ENCODE peak calls at places on chromosomes 3 and 15, in nine cellular contexts. T is foreskin fibroblast, B is fibroblast of pulmonary artery, W is GM23338, Q is right atrium auricular region, I is tibial nerve, K is AG04450, H is psoas muscle, A is heart left ventricle. D is an unnamed sample.

GRCh38 chr3:162213196-162213595 is 716.6 kb downstream of the OTOL1 start:
- DNase-seq in T (no peak), B (no peak), W (no peak), Q (no peak), I (no peak), K (no peak), H (no peak), A (no peak), D (no peak)

GRCh38 chr3:142945023-142945422 is 18.5 kb downstream of the PAQR9 start:
- DNase-seq in T (no peak), B (no peak), W (no peak), Q (no peak), I (no peak), K (no peak), H (no peak), A (no peak), D (no peak)

GRCh38 chr3:23368731-23369130 is 165.6 kb downstream of the UBE2E2 start:
- DNase-seq in T (no peak), B (no peak), W (no peak), Q (no peak), I (no peak), K (no peak), H (no peak), A (no peak), D (no peak)

GRCh38 chr3:16496408-16497222 is 16.9 kb downstream of the RFTN1 start:
- DNase-seq in T (no peak), B (peak), W (no peak), Q (no peak), I (no peak), K (no peak), H (no peak), A (no peak), D (no peak)

GRCh38 chr3:143328459-143328858 is 208.9 kb downstream of the CHST2 start:
- DNase-seq in T (no peak), B (no peak), W (peak), Q (no peak), I (no peak), K (no peak), H (no peak), A (no peak), D (no peak)

GRCh38 chr3:115448856-115449255 is 174.5 kb upstream of the GAP43 start:
- DNase-seq in T (no peak), B (peak), W (no peak), Q (no peak), I (no peak), K (no peak), H (no peak), A (no peak), D (peak)

GRCh38 chr3:134357914-134358811 is 16.1 kb downstream of the AMOTL2 start:
- DNase-seq in T (peak), B (peak), W (no peak), Q (no peak), I (peak), K (peak), H (peak), A (no peak), D (peak)

GRCh38 chr15:33089878-33090757 is 104.4 kb downstream of the FMN1 start:
- DNase-seq in T (peak), B (peak), W (no peak), Q (no peak), I (no peak), K (peak), H (no peak), A (no peak), D (no peak)

GRCh38 chr3:32592696-32593353 is 22.2 kb upstream of the DYNC1LI1 start:
- DNase-seq in T (no peak), B (no peak), W (peak), Q (no peak), I (no peak), K (no peak), H (no peak), A (no peak), D (no peak)

GRCh38 chr15:74428442-74428787 is 5.3 kb downstream of the SEMA7A start:
- DNase-seq in T (no peak), B (no peak), W (no peak), Q (no peak), I (no peak), K (no peak), H (no peak), A (no peak), D (no peak)

GRCh38 chr3:128497305-128498126 is 4.5 kb upstream of the GATA2 start:
- DNase-seq in T (no peak), B (peak), W (peak), Q (no peak), I (no peak), K (no peak), H (peak), A (peak), D (no peak)

GRCh38 chr3:153901991-153902390 is 219.2 kb upstream of the ARHGEF26 start:
- DNase-seq in T (peak), B (peak), W (no peak), Q (no peak), I (no peak), K (no peak), H (no peak), A (no peak), D (no peak)

GRCh38 chr15:58966698-58967097 is 20.8 kb upstream of the RNF111 start:
- DNase-seq in T (peak), B (no peak), W (no peak), Q (no peak), I (no peak), K (no peak), H (no peak), A (no peak), D (no peak)

GRCh38 chr15:57387644-57388076 is 11.4 kb downstream of the CGNL1 start:
- DNase-seq in T (no peak), B (no peak), W (peak), Q (peak), I (no peak), K (no peak), H (no peak), A (no peak), D (no peak)

GRCh38 chr15:76566276-76566675 is 229.7 kb downstream of the ISL2 start:
- DNase-seq in T (peak), B (no peak), W (no peak), Q (no peak), I (no peak), K (peak), H (no peak), A (no peak), D (no peak)

GRCh38 chr3:59771760-59772159 is 721.9 kb upstream of the CFAP20DC start:
- DNase-seq in T (peak), B (peak), W (no peak), Q (no peak), I (no peak), K (peak), H (no peak), A (no peak), D (peak)

GRCh38 chr3:71972031-71972430 is 187.1 kb upstream of the PROK2 start:
- DNase-seq in T (peak), B (no peak), W (no peak), Q (no peak), I (no peak), K (no peak), H (no peak), A (no peak), D (no peak)

GRCh38 chr15:84821501-84822021 is 4.4 kb downstream of the ALPK3 start:
- DNase-seq in T (no peak), B (peak), W (no peak), Q (no peak), I (no peak), K (no peak), H (no peak), A (no peak), D (no peak)
- TF ChIP-seq CTCF in T (no peak), B (peak), W (no peak), Q (no peak), I (no peak), K (peak), H (no peak), A (peak), D (no peak)

GRCh38 chr3:39278616-39278935 is 1.3 kb downstream of the CX3CR1 start:
- DNase-seq in T (no peak), B (no peak), W (no peak), Q (no peak), I (no peak), K (no peak), H (no peak), A (no peak), D (peak)
- H3K4me3 ChIP-seq in T (no peak), B (no peak), W (no peak), Q (no peak), I (no peak), K (no peak), H (no peak), A (no peak), D (no peak)

DNA sequence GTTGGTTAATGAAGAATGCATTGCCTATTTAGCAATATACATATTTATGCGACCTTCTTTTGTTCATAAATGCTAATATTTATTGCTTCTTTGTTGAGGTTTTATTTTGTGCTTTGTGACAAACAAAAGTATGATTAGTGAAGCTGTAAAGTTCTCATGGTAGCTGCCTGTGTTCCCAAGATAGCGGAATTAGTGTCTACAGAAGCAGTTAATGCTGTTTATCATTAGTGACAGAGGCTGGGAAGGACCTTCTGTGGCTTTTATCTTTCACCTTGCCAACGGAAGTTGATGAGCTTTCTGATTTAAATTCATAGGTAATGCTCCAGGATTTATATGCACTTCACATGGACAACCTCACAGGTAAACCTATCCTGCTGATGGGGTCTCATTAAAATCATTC is 418.3 kb downstream of the CADM2 start:
- DNase-seq in T (no peak), B (no peak), W (no peak), Q (no peak), I (no peak), K (no peak), H (no peak), A (no peak), D (no peak)
- TF ChIP-seq CTCF in T (no peak), B (no peak), W (no peak), Q (no peak), I (no peak), K (no peak), H (no peak), A (no peak), D (no peak)

DNA sequence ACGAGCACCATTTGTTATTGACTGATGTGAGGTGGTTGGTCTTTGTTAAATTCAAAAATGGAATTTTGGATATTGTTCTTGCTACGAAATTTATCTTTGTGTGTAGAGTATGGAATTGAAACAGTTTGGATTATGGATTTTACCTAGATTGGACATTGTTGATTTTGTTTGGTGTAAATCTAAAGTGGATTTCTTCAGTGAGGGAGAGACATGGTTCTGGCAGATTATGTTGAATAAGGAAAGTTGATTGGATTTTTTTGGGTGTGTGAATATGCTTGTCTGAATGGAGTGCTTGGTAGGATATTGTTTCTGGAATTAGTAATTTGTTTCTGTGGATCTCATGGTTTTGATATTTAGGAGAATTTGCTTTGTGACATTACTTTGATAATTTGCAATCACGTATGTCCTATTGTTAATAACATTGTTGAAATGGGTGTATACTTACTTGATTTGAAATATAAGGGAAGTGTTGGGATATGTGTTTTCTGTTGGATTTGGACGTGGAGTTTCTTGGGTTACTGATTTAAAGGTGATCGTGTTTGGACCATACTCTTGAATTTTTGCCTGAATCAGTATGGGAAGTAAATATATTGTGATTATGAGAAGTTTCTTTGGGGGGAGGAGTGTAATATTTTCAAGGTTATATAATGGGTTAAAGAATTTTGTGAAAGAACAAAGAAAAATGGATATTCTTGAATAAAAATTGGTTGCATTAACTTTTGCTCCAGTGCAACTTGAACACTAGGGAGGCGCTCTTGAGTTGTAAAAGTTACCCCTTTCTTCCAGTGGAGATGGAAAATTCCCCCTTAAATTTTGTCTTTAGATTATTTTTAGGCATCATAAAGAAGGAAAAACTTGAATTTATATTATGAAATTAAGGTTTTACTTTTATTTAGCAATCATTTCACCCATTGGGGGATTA is 875 bp upstream of the CHD2 start:
- DNase-seq in T (peak), B (no peak), W (peak), Q (no peak), I (no peak), K (no peak), H (no peak), A (no peak), D (no peak)
- H3K4me3 ChIP-seq in T (no peak), B (no peak), W (no peak), Q (no peak), I (no peak), K (no peak), H (peak), A (peak), D (no peak)

GRCh38 chr3:22326305-22326704 is 575.3 kb upstream of the ZNF385D start:
- DNase-seq in T (no peak), B (no peak), W (no peak), Q (no peak), I (no peak), K (no peak), H (no peak), A (no peak), D (no peak)
- TF ChIP-seq CTCF in T (no peak), B (no peak), W (peak), Q (no peak), I (no peak), K (no peak), H (no peak), A (no peak), D (no peak)